ENCODE peak calls at places on chromosomes 11 and 22, in nine cellular contexts. One of them, this sample, is unnamed.

GRCh38 chr22:31603081-31603525 is 58.9 kb downstream of the PISD start:
- DNase-seq in upper lobe of right lung: no peak
- DNase-seq in WERI-Rb-1: no peak
- DNase-seq in CD4-positive, alpha-beta memory T cell: no peak
- DNase-seq in tibial nerve: no peak
- DNase-seq in IMR-90: no peak
- DNase-seq in cardiac muscle cell: no peak
- DNase-seq in MG63: no peak
- DNase-seq in CD8-positive, alpha-beta T cell: no peak
- DNase-seq in this sample: no peak

GRCh38 chr11:69397732-69398131 is 83.7 kb upstream of the LINC01488 start:
- DNase-seq in cardiac muscle cell: no peak
- DNase-seq in MG63: no peak
- DNase-seq in WERI-Rb-1: no peak
- DNase-seq in CD4-positive, alpha-beta memory T cell: no peak
- DNase-seq in IMR-90: no peak
- DNase-seq in tibial nerve: no peak
- DNase-seq in upper lobe of right lung: no peak
- DNase-seq in CD8-positive, alpha-beta T cell: no peak
- DNase-seq in this sample: no peak

GRCh38 chr11:64631675-64632074 is 40.7 kb downstream of the SLC22A12 start:
- DNase-seq in WERI-Rb-1: no peak
- DNase-seq in tibial nerve: no peak
- DNase-seq in CD4-positive, alpha-beta memory T cell: no peak
- DNase-seq in cardiac muscle cell: no peak
- DNase-seq in CD8-positive, alpha-beta T cell: no peak
- DNase-seq in MG63: no peak
- DNase-seq in upper lobe of right lung: no peak
- DNase-seq in IMR-90: no peak
- DNase-seq in this sample: no peak

GRCh38 chr11:69075421-69076128 is 26.8 kb downstream of the TPCN2 start:
- DNase-seq in MG63: peak; percentile 96
- DNase-seq in tibial nerve: peak; percentile 90
- DNase-seq in CD8-positive, alpha-beta T cell: no peak
- DNase-seq in CD4-positive, alpha-beta memory T cell: no peak
- DNase-seq in cardiac muscle cell: no peak
- DNase-seq in IMR-90: peak; percentile 99
- DNase-seq in upper lobe of right lung: no peak
- DNase-seq in WERI-Rb-1: no peak
- DNase-seq in this sample: no peak

GRCh38 chr11:74090701-74091100 is 80.1 kb downstream of the C2CD3 start:
- DNase-seq in cardiac muscle cell: no peak
- DNase-seq in MG63: no peak
- DNase-seq in IMR-90: peak; percentile 29
- DNase-seq in CD4-positive, alpha-beta memory T cell: peak; percentile 7
- DNase-seq in tibial nerve: no peak
- DNase-seq in WERI-Rb-1: peak; percentile 10
- DNase-seq in CD8-positive, alpha-beta T cell: no peak
- DNase-seq in upper lobe of right lung: no peak
- DNase-seq in this sample: no peak

GRCh38 chr11:134517621-134518293 is 105.7 kb upstream of the B3GAT1 start:
- DNase-seq in MG63: no peak
- DNase-seq in WERI-Rb-1: no peak
- DNase-seq in IMR-90: no peak
- DNase-seq in upper lobe of right lung: peak; percentile 28
- DNase-seq in cardiac muscle cell: no peak
- DNase-seq in CD8-positive, alpha-beta T cell: no peak
- DNase-seq in CD4-positive, alpha-beta memory T cell: no peak
- DNase-seq in tibial nerve: no peak
- DNase-seq in this sample: no peak

GRCh38 chr11:68525930-68526329 is 65.4 kb downstream of the PPP6R3 start:
- DNase-seq in tibial nerve: no peak
- DNase-seq in CD8-positive, alpha-beta T cell: no peak
- DNase-seq in MG63: no peak
- DNase-seq in upper lobe of right lung: no peak
- DNase-seq in CD4-positive, alpha-beta memory T cell: no peak
- DNase-seq in WERI-Rb-1: no peak
- DNase-seq in IMR-90: peak; percentile 47
- DNase-seq in cardiac muscle cell: no peak
- DNase-seq in this sample: no peak

GRCh38 chr22:37373451-37373850 is 53.8 kb downstream of the ELFN2 start:
- DNase-seq in MG63: no peak
- DNase-seq in CD4-positive, alpha-beta memory T cell: no peak
- DNase-seq in upper lobe of right lung: no peak
- DNase-seq in cardiac muscle cell: no peak
- DNase-seq in CD8-positive, alpha-beta T cell: no peak
- DNase-seq in IMR-90: no peak
- DNase-seq in tibial nerve: no peak
- DNase-seq in WERI-Rb-1: no peak
- DNase-seq in this sample: no peak

GRCh38 chr22:33659423-33659822 is 260.9 kb downstream of the LARGE1 start:
- DNase-seq in upper lobe of right lung: no peak
- DNase-seq in CD8-positive, alpha-beta T cell: no peak
- DNase-seq in cardiac muscle cell: no peak
- DNase-seq in tibial nerve: peak; percentile 60
- DNase-seq in WERI-Rb-1: no peak
- DNase-seq in CD4-positive, alpha-beta memory T cell: no peak
- DNase-seq in IMR-90: no peak
- DNase-seq in MG63: no peak
- DNase-seq in this sample: no peak

GRCh38 chr11:7473702-7474101 is 11.6 kb upstream of the OLFML1 start:
- DNase-seq in upper lobe of right lung: no peak
- DNase-seq in CD4-positive, alpha-beta memory T cell: no peak
- DNase-seq in tibial nerve: no peak
- DNase-seq in WERI-Rb-1: no peak
- DNase-seq in CD8-positive, alpha-beta T cell: no peak
- DNase-seq in cardiac muscle cell: no peak
- DNase-seq in MG63: no peak
- DNase-seq in IMR-90: no peak
- DNase-seq in this sample: no peak

GRCh38 chr11:38646382-38646781 is 2048.3 kb upstream of the RAG2 start:
- DNase-seq in upper lobe of right lung: no peak
- DNase-seq in IMR-90: no peak
- DNase-seq in WERI-Rb-1: no peak
- DNase-seq in cardiac muscle cell: no peak
- DNase-seq in CD8-positive, alpha-beta T cell: peak; percentile 0
- DNase-seq in CD4-positive, alpha-beta memory T cell: no peak
- DNase-seq in MG63: peak; percentile 24
- DNase-seq in tibial nerve: no peak
- DNase-seq in this sample: no peak

GRCh38 chr22:45807156-45807915 is 135.7 kb downstream of the ATXN10 start:
- DNase-seq in CD4-positive, alpha-beta memory T cell: no peak
- DNase-seq in WERI-Rb-1: no peak
- DNase-seq in CD8-positive, alpha-beta T cell: no peak
- DNase-seq in upper lobe of right lung: no peak
- DNase-seq in IMR-90: peak; percentile 60
- DNase-seq in cardiac muscle cell: no peak
- DNase-seq in MG63: no peak
- DNase-seq in tibial nerve: no peak
- DNase-seq in this sample: no peak

GRCh38 chr11:44213148-44213547 is 96.8 kb downstream of the ALX4 start:
- DNase-seq in tibial nerve: no peak
- DNase-seq in CD8-positive, alpha-beta T cell: no peak
- DNase-seq in WERI-Rb-1: no peak
- DNase-seq in upper lobe of right lung: no peak
- DNase-seq in IMR-90: no peak
- DNase-seq in cardiac muscle cell: no peak
- DNase-seq in MG63: no peak
- DNase-seq in CD4-positive, alpha-beta memory T cell: no peak
- DNase-seq in this sample: no peak

GRCh38 chr11:12008790-12009616 is 577 bp upstream of the DKK3 start:
- DNase-seq in MG63: peak; percentile 80
- DNase-seq in cardiac muscle cell: peak; percentile 89
- DNase-seq in CD4-positive, alpha-beta memory T cell: no peak
- DNase-seq in IMR-90: peak; percentile 46
- DNase-seq in WERI-Rb-1: peak; percentile 71
- DNase-seq in upper lobe of right lung: peak; percentile 69
- DNase-seq in tibial nerve: no peak
- DNase-seq in CD8-positive, alpha-beta T cell: peak; percentile 33
- DNase-seq in this sample: no peak

GRCh38 chr22:36506637-36507517 is at the start of gene FOXRED2:
- DNase-seq in upper lobe of right lung: peak; percentile 94
- DNase-seq in CD4-positive, alpha-beta memory T cell: peak; percentile 90
- DNase-seq in CD8-positive, alpha-beta T cell: peak; percentile 87
- DNase-seq in WERI-Rb-1: peak; percentile 90
- DNase-seq in cardiac muscle cell: peak; percentile 94
- DNase-seq in tibial nerve: peak; percentile 85
- DNase-seq in MG63: peak; percentile 85
- DNase-seq in IMR-90: peak; percentile 68
- DNase-seq in this sample: peak; percentile 90

GRCh38 chr11:73271936-73272679 is at the start of gene P2RY6:
- DNase-seq in IMR-90: peak; percentile 60
- DNase-seq in CD4-positive, alpha-beta memory T cell: no peak
- DNase-seq in upper lobe of right lung: peak; percentile 67
- DNase-seq in tibial nerve: peak; percentile 32
- DNase-seq in MG63: peak; percentile 62
- DNase-seq in cardiac muscle cell: no peak
- DNase-seq in CD8-positive, alpha-beta T cell: no peak
- DNase-seq in WERI-Rb-1: no peak
- DNase-seq in this sample: no peak

GRCh38 chr11:15687342-15687741 is 572.6 kb downstream of the INSC start:
- DNase-seq in tibial nerve: no peak
- DNase-seq in cardiac muscle cell: no peak
- DNase-seq in upper lobe of right lung: no peak
- DNase-seq in WERI-Rb-1: no peak
- DNase-seq in MG63: no peak
- DNase-seq in CD8-positive, alpha-beta T cell: no peak
- DNase-seq in IMR-90: peak; percentile 24
- DNase-seq in CD4-positive, alpha-beta memory T cell: no peak
- DNase-seq in this sample: no peak

GRCh38 chr11:33294797-33295196 is 37.6 kb downstream of the HIPK3 start:
- DNase-seq in upper lobe of right lung: no peak
- DNase-seq in cardiac muscle cell: no peak
- DNase-seq in CD4-positive, alpha-beta memory T cell: no peak
- DNase-seq in CD8-positive, alpha-beta T cell: no peak
- DNase-seq in WERI-Rb-1: no peak
- DNase-seq in tibial nerve: no peak
- DNase-seq in IMR-90: no peak
- DNase-seq in MG63: no peak
- DNase-seq in this sample: no peak

GRCh38 chr11:57815476-57815875 is 53.9 kb downstream of the CTNND1 start:
- DNase-seq in CD8-positive, alpha-beta T cell: no peak
- DNase-seq in tibial nerve: no peak
- DNase-seq in WERI-Rb-1: no peak
- DNase-seq in MG63: no peak
- DNase-seq in cardiac muscle cell: no peak
- DNase-seq in upper lobe of right lung: no peak
- DNase-seq in IMR-90: no peak
- DNase-seq in CD4-positive, alpha-beta memory T cell: no peak
- DNase-seq in this sample: no peak
- H3K36me3 ChIP-seq in CD8-positive, alpha-beta T cell: peaks cover 7% of the 10 kb centered on the region
- H3K36me3 ChIP-seq in tibial nerve: peaks cover 85% of the 10 kb centered on the region
- H3K36me3 ChIP-seq in WERI-Rb-1: peaks cover 11% of the 10 kb centered on the region
- H3K36me3 ChIP-seq in MG63: peaks cover 65% of the 10 kb centered on the region
- H3K36me3 ChIP-seq in cardiac muscle cell: peaks cover 78% of the 10 kb centered on the region
- H3K36me3 ChIP-seq in upper lobe of right lung: peaks cover 93% of the 10 kb centered on the region
- H3K36me3 ChIP-seq in IMR-90: peaks cover 58% of the 10 kb centered on the region
- H3K36me3 ChIP-seq in CD4-positive, alpha-beta memory T cell: peaks cover 5% of the 10 kb centered on the region
- H3K36me3 ChIP-seq in this sample: peaks cover 42% of the 10 kb centered on the region

DNA sequence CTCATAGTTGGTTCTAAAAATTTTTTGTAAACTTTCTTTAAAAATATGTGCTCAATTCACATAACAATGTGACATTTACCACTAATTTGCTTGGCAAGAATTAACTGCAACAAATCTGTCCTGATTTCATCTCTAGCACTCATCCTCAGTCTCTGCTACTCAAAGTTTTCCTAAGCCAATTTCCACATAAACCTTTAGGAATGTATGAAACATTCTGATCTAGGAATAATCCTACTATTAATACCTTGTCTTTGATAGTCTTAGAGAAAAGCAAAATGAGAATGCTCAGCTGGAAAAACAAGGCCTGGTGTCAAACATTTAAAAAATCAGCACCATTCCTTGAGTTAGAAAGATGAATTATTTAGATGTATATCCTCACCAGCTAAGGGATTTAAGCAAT is 114.3 kb downstream of the CD44 start:
- DNase-seq in cardiac muscle cell: no peak
- DNase-seq in upper lobe of right lung: no peak
- DNase-seq in CD4-positive, alpha-beta memory T cell: no peak
- DNase-seq in MG63: no peak
- DNase-seq in tibial nerve: no peak
- DNase-seq in IMR-90: peak; percentile 44
- DNase-seq in CD8-positive, alpha-beta T cell: no peak
- DNase-seq in WERI-Rb-1: no peak
- DNase-seq in this sample: no peak
- H3K27me3 ChIP-seq in cardiac muscle cell: no peaks in the 10 kb centered on the region
- H3K27me3 ChIP-seq in upper lobe of right lung: no peaks in the 10 kb centered on the region
- H3K27me3 ChIP-seq in CD4-positive, alpha-beta memory T cell: no peaks in the 10 kb centered on the region
- H3K27me3 ChIP-seq in MG63: no peaks in the 10 kb centered on the region
- H3K27me3 ChIP-seq in tibial nerve: no peaks in the 10 kb centered on the region
- H3K27me3 ChIP-seq in IMR-90: no peaks in the 10 kb centered on the region
- H3K27me3 ChIP-seq in CD8-positive, alpha-beta T cell: no peaks in the 10 kb centered on the region
- H3K27me3 ChIP-seq in WERI-Rb-1: no peaks in the 10 kb centered on the region
- H3K27me3 ChIP-seq in this sample: no peaks in the 10 kb centered on the region

GRCh38 chr11:67270256-67271211 is 4.3 kb downstream of the GRK2 start:
- DNase-seq in CD4-positive, alpha-beta memory T cell: no peak
- DNase-seq in upper lobe of right lung: peak; percentile 67
- DNase-seq in IMR-90: no peak
- DNase-seq in MG63: no peak
- DNase-seq in cardiac muscle cell: no peak
- DNase-seq in WERI-Rb-1: no peak
- DNase-seq in tibial nerve: no peak
- DNase-seq in CD8-positive, alpha-beta T cell: peak; percentile 26
- DNase-seq in this sample: no peak

GRCh38 chr11:67273260-67273990 is 7.2 kb downstream of the GRK2 start:
- DNase-seq in WERI-Rb-1: no peak
- DNase-seq in cardiac muscle cell: no peak
- DNase-seq in MG63: no peak
- DNase-seq in tibial nerve: no peak
- DNase-seq in upper lobe of right lung: peak; percentile 54
- DNase-seq in IMR-90: no peak
- DNase-seq in CD4-positive, alpha-beta memory T cell: no peak
- DNase-seq in CD8-positive, alpha-beta T cell: peak; percentile 16
- DNase-seq in this sample: no peak

GRCh38 chr11:67271212-67271547 is 4.9 kb downstream of the GRK2 start:
- DNase-seq in WERI-Rb-1: no peak
- DNase-seq in MG63: no peak
- DNase-seq in upper lobe of right lung: no peak
- DNase-seq in CD4-positive, alpha-beta memory T cell: no peak
- DNase-seq in IMR-90: no peak
- DNase-seq in tibial nerve: no peak
- DNase-seq in cardiac muscle cell: no peak
- DNase-seq in CD8-positive, alpha-beta T cell: no peak
- DNase-seq in this sample: no peak

GRCh38 chr11:67271548-67272284 is 5.4 kb downstream of the GRK2 start:
- DNase-seq in IMR-90: no peak
- DNase-seq in upper lobe of right lung: peak; percentile 67
- DNase-seq in CD4-positive, alpha-beta memory T cell: peak; percentile 70
- DNase-seq in CD8-positive, alpha-beta T cell: peak; percentile 66
- DNase-seq in tibial nerve: no peak
- DNase-seq in WERI-Rb-1: no peak
- DNase-seq in MG63: no peak
- DNase-seq in cardiac muscle cell: no peak
- DNase-seq in this sample: peak; percentile 65

GRCh38 chr11:67272327-67273259 is 6.3 kb downstream of the GRK2 start:
- DNase-seq in WERI-Rb-1: no peak
- DNase-seq in upper lobe of right lung: peak; percentile 66
- DNase-seq in CD4-positive, alpha-beta memory T cell: no peak
- DNase-seq in tibial nerve: no peak
- DNase-seq in cardiac muscle cell: no peak
- DNase-seq in IMR-90: no peak
- DNase-seq in MG63: no peak
- DNase-seq in CD8-positive, alpha-beta T cell: peak; percentile 32
- DNase-seq in this sample: no peak
- H3K36me3 ChIP-seq in WERI-Rb-1: peaks cover 37% of the 10 kb centered on the region
- H3K36me3 ChIP-seq in upper lobe of right lung: peaks cover 15% of the 10 kb centered on the region
- H3K36me3 ChIP-seq in CD4-positive, alpha-beta memory T cell: peaks cover 33% of the 10 kb centered on the region
- H3K36me3 ChIP-seq in tibial nerve: peaks cover 10% of the 10 kb centered on the region
- H3K36me3 ChIP-seq in cardiac muscle cell: no peaks in the 10 kb centered on the region
- H3K36me3 ChIP-seq in IMR-90: peaks cover 9% of the 10 kb centered on the region
- H3K36me3 ChIP-seq in MG63: peaks cover 13% of the 10 kb centered on the region
- H3K36me3 ChIP-seq in CD8-positive, alpha-beta T cell: peaks cover 20% of the 10 kb centered on the region
- H3K36me3 ChIP-seq in this sample: peaks cover 5% of the 10 kb centered on the region

GRCh38 chr22:22075382-22076163 is 93.0 kb upstream of the TOP3B start:
- DNase-seq in MG63: no peak
- DNase-seq in IMR-90: no peak
- DNase-seq in CD8-positive, alpha-beta T cell: no peak
- DNase-seq in cardiac muscle cell: no peak
- DNase-seq in upper lobe of right lung: no peak
- DNase-seq in CD4-positive, alpha-beta memory T cell: no peak
- DNase-seq in WERI-Rb-1: no peak
- DNase-seq in tibial nerve: no peak
- DNase-seq in this sample: no peak
- H3K27me3 ChIP-seq in MG63: no peaks in the 10 kb centered on the region
- H3K27me3 ChIP-seq in IMR-90: peaks cover 13% of the 10 kb centered on the region
- H3K27me3 ChIP-seq in CD8-positive, alpha-beta T cell: no peaks in the 10 kb centered on the region
- H3K27me3 ChIP-seq in cardiac muscle cell: peaks cover 99% of the 10 kb centered on the region
- H3K27me3 ChIP-seq in upper lobe of right lung: peaks cover 10% of the 10 kb centered on the region
- H3K27me3 ChIP-seq in CD4-positive, alpha-beta memory T cell: no peaks in the 10 kb centered on the region
- H3K27me3 ChIP-seq in WERI-Rb-1: no peaks in the 10 kb centered on the region
- H3K27me3 ChIP-seq in tibial nerve: no peaks in the 10 kb centered on the region
- H3K27me3 ChIP-seq in this sample: no peaks in the 10 kb centered on the region

This sample was measured in naive thymus-derived CD4-positive, alpha-beta T cell.